ENCODE peak calls at places on chromosomes 7 and 10, in four cellular contexts. O, R, N and G are unnamed samples.

GRCh38 chr10:133261726-133262325 is 14.8 kb downstream of the ADAM8 start:
- DNase-seq in R (peak; percentile 95), N (peak; percentile 76), O (peak; percentile 43), G (peak; percentile 73)

GRCh38 chr7:132435016-132435990 is 141.0 kb downstream of the PLXNA4 start:
- DNase-seq in O (no peak), N (no peak), R (no peak), G (peak; percentile 3)

GRCh38 chr7:2821842-2822507 is 22.1 kb downstream of the GNA12 start:
- DNase-seq in N (no peak), R (no peak), O (peak; percentile 87), G (peak; percentile 81)

GRCh38 chr7:137998250-137998649 is 3.6 kb downstream of the CREB3L2 start:
- DNase-seq in R (no peak), N (no peak), O (no peak), G (no peak)

GRCh38 chr7:127995157-127995865 is 35.9 kb downstream of the LRRC4 start:
- DNase-seq in O (peak; percentile 65), R (no peak), N (no peak), G (peak; percentile 69)

GRCh38 chr7:71486856-71487628 is 355.1 kb downstream of the GALNT17 start:
- DNase-seq in O (peak; percentile 31), R (no peak), N (no peak), G (peak; percentile 45)

GRCh38 chr10:69025370-69025896 is 36.8 kb downstream of the KIFBP start:
- DNase-seq in R (no peak), O (no peak), N (no peak), G (no peak)

GRCh38 chr7:80054356-80054755 is 80.3 kb upstream of the GNAI1 start:
- DNase-seq in N (no peak), R (no peak), O (peak; percentile 84), G (peak; percentile 77)

GRCh38 chr7:100753750-100754149 is 20.4 kb downstream of the ZAN start:
- DNase-seq in R (no peak), O (peak; percentile 30), N (no peak), G (no peak)

GRCh38 chr7:105654994-105655900 is 74.0 kb upstream of the EFCAB10 start:
- DNase-seq in N (no peak), O (peak; percentile 79), R (no peak), G (peak; percentile 48)

GRCh38 chr7:2936301-2936700 is 92.2 kb upstream of the GNA12 start:
- DNase-seq in O (no peak), R (no peak), N (no peak), G (no peak)

GRCh38 chr10:99984201-99984600 is 25.5 kb downstream of the DNMBP start:
- DNase-seq in R (no peak), O (peak; percentile 65), N (no peak), G (peak; percentile 40)

GRCh38 chr7:26005683-26006410 is 146.2 kb upstream of the NFE2L3 start:
- DNase-seq in R (peak; percentile 35), O (no peak), N (no peak), G (no peak)

GRCh38 chr7:100189061-100189460 is 11.3 kb downstream of the STAG3 start:
- DNase-seq in R (no peak), O (no peak), N (no peak), G (no peak)

GRCh38 chr10:30056281-30056680 is 3.1 kb downstream of the JCAD start:
- DNase-seq in O (peak; percentile 43), R (no peak), N (no peak), G (peak; percentile 9)

GRCh38 chr10:128013626-128014025 is 106.7 kb downstream of the PTPRE start:
- DNase-seq in R (no peak), O (no peak), N (no peak), G (no peak)

GRCh38 chr7:7522421-7522820 is 13.3 kb downstream of the COL28A1 start:
- DNase-seq in N (no peak), O (no peak), R (no peak), G (no peak)

GRCh38 chr7:54969190-54969967 is 49.4 kb upstream of the EGFR start:
- DNase-seq in R (no peak), N (no peak), O (no peak), G (no peak)

GRCh38 chr10:35379226-35380137 is 43.2 kb downstream of the CCNY start:
- DNase-seq in N (no peak), O (peak; percentile 87), R (no peak), G (peak; percentile 92)

GRCh38 chr7:72415586-72415985 is 3.4 kb upstream of the CALN1 start:
- DNase-seq in R (no peak), O (no peak), N (no peak), G (no peak)

GRCh38 chr10:71435571-71436267 is 39.0 kb downstream of the CDH23 start:
- DNase-seq in O (no peak), N (no peak), R (no peak), G (peak; percentile 5)

GRCh38 chr7:47677664-47678063 is 95.8 kb upstream of the TNS3 start:
- DNase-seq in O (no peak), N (no peak), R (no peak), G (peak; percentile 51)

GRCh38 chr10:58868736-58869435 is 307.6 kb upstream of the PHYHIPL start:
- DNase-seq in N (no peak), O (no peak), R (no peak), G (peak; percentile 52)

GRCh38 chr7:43850348-43851116 is 18.8 kb downstream of the MRPS24 start:
- DNase-seq in N (no peak), R (no peak), O (no peak), G (no peak)

GRCh38 chr7:80918909-80919721 is at the start of gene SEMA3C:
- DNase-seq in R (peak; percentile 95), O (peak; percentile 96), N (no peak), G (peak; percentile 97)

GRCh38 chr10:4543943-4544540 is 282.0 kb upstream of the AKR1E2 start:
- DNase-seq in O (peak; percentile 31), R (no peak), N (no peak), G (no peak)

GRCh38 chr7:42493436-42494198 is 256.6 kb upstream of the GLI3 start:
- DNase-seq in O (peak; percentile 92), R (peak; percentile 53), N (no peak), G (peak; percentile 92)

GRCh38 chr7:6139189-6139996 is 108.2 kb downstream of the ANKRD61 start:
- DNase-seq in O (no peak), R (no peak), N (no peak), G (no peak)

GRCh38 chr10:17787087-17787942 is 21.8 kb upstream of the MRC1 start:
- DNase-seq in N (no peak), R (no peak), O (peak; percentile 96), G (peak; percentile 97)

GRCh38 chr7:87220734-87221215 is 1.2 kb upstream of the TMEM243 start:
- DNase-seq in N (no peak), R (no peak), O (peak; percentile 12), G (no peak)

GRCh38 chr7:36084485-36085091 is 68.5 kb upstream of the EEPD1 start:
- DNase-seq in N (no peak), O (no peak), R (peak; percentile 85), G (peak; percentile 57)

GRCh38 chr7:7686806-7687205 is 31.6 kb downstream of the RPA3 start:
- DNase-seq in N (no peak), R (no peak), O (no peak), G (no peak)

GRCh38 chr10:22821501-22821900 is 106.4 kb upstream of the ARMC3 start:
- DNase-seq in R (no peak), N (no peak), O (peak; percentile 54), G (peak; percentile 65)

GRCh38 chr7:31633894-31634494 is 53.0 kb upstream of the PPP1R17 start:
- DNase-seq in N (no peak), R (peak; percentile 48), O (peak; percentile 62), G (peak; percentile 56)

GRCh38 chr10:17353568-17353967 is 100.8 kb downstream of the ST8SIA6 start:
- DNase-seq in O (no peak), R (no peak), N (no peak), G (no peak)

GRCh38 chr10:8596929-8597472 is 542.5 kb downstream of the GATA3 start:
- DNase-seq in R (no peak), O (no peak), N (no peak), G (no peak)

GRCh38 chr10:22554481-22555182 is 159.7 kb downstream of the PIP4K2A start:
- DNase-seq in R (peak; percentile 39), O (peak; percentile 85), N (no peak), G (peak; percentile 70)

GRCh38 chr7:51019891-51020855 is 237.5 kb upstream of the GRB10 start:
- DNase-seq in R (no peak), N (no peak), O (no peak), G (no peak)

GRCh38 chr10:5355762-5356478 is 8.8 kb upstream of the UCN3 start:
- DNase-seq in R (no peak), N (no peak), O (no peak), G (peak; percentile 2)

GRCh38 chr10:22753786-22754185 is 39.4 kb upstream of the PIP4K2A start:
- DNase-seq in O (no peak), R (no peak), N (no peak), G (no peak)

GRCh38 chr7:117338020-117338419 is 15.2 kb upstream of the WNT2 start:
- DNase-seq in R (no peak), O (peak; percentile 67), N (no peak), G (peak; percentile 26)
- TF ChIP-seq CTCF in R (no peak), O (peak; percentile 15), N (no peak), G (no peak)

GRCh38 chr7:21063106-21063505 is 276.4 kb upstream of the SP8 start:
- DNase-seq in N (no peak), R (no peak), O (no peak), G (no peak)

GRCh38 chr7:21066221-21066620 is 279.5 kb upstream of the SP8 start:
- DNase-seq in N (no peak), O (no peak), R (no peak), G (no peak)

GRCh38 chr7:21064698-21065648 is 278.3 kb upstream of the SP8 start:
- DNase-seq in N (no peak), O (no peak), R (no peak), G (peak; percentile 37)

GRCh38 chr7:21071570-21071969 is 284.9 kb upstream of the SP8 start:
- DNase-seq in R (no peak), N (no peak), O (no peak), G (no peak)

GRCh38 chr7:21067216-21067615 is 280.5 kb upstream of the SP8 start:
- DNase-seq in N (no peak), R (no peak), O (no peak), G (no peak)
- H3K4me3 ChIP-seq in N (no peak overlapping the region), R (no peak overlapping the region), O (no peak overlapping the region), G (no peak overlapping the region)

GRCh38 chr10:74743401-74743800 is 83.0 kb upstream of the KAT6B start:
- DNase-seq in N (no peak), O (no peak), R (no peak), G (no peak)
- TF ChIP-seq CTCF in N (no peak), O (no peak), R (no peak), G (no peak)

GRCh38 chr7:139339698-139340036 is 1.5 kb upstream of the FMC1 start:
- DNase-seq in N (no peak), O (no peak), R (no peak), G (no peak)
- H3K4me3 ChIP-seq in N (peak overlapping the region; percentile 69), O (peak overlapping the region; percentile 95), R (peak overlapping the region; percentile 79), G (peak overlapping the region; percentile 96)